ENCODE peak calls at places on chromosomes 7 and 10, in eight cellular contexts. Z, H, P, S, K, O, V and Y are unnamed samples.
A peak's percentile ranks its signal among the peaks of the same experiment; 100 is the strongest.

GRCh38 chr7:151409555-151410404 is at the start of gene WDR86:
- DNase-seq in P (peak; percentile 74), S (no peak), Z (peak; percentile 28), O (no peak), H (no peak), K (peak; percentile 23), V (no peak), Y (peak; percentile 58)

GRCh38 chr7:278081-278480 is 11.9 kb upstream of the FOXL3 start:
- DNase-seq in P (no peak), H (no peak), V (no peak), S (no peak), O (no peak), K (no peak), Z (peak; percentile 6), Y (no peak)

GRCh38 chr7:149014309-149014708 is 14.0 kb downstream of the PDIA4 start:
- DNase-seq in P (no peak), H (peak; percentile 63), O (no peak), S (no peak), V (no peak), K (no peak), Z (no peak), Y (no peak)

GRCh38 chr7:107286751-107287621 is 118.2 kb downstream of the HBP1 start:
- DNase-seq in S (no peak), O (no peak), P (no peak), V (no peak), H (no peak), Z (no peak), K (no peak), Y (no peak)

GRCh38 chr10:71978476-71978875 is 14.3 kb downstream of the CHST3 start:
- DNase-seq in V (no peak), K (no peak), H (no peak), S (no peak), O (no peak), P (no peak), Z (no peak), Y (peak; percentile 62)

GRCh38 chr10:62851449-62851848 is 35.3 kb upstream of the EGR2 start:
- DNase-seq in Z (no peak), S (peak; percentile 27), P (no peak), H (no peak), K (no peak), O (no peak), V (no peak), Y (peak; percentile 52)

GRCh38 chr10:29271877-29272276 is 17.0 kb upstream of the LYZL1 start:
- DNase-seq in V (no peak), O (no peak), P (no peak), H (no peak), S (no peak), Z (no peak), K (no peak), Y (no peak)

GRCh38 chr10:11678074-11678793 is 63.9 kb upstream of the ECHDC3 start:
- DNase-seq in P (no peak), Z (no peak), V (no peak), H (no peak), K (no peak), S (peak; percentile 35), O (peak; percentile 88), Y (no peak)

GRCh38 chr10:114389429-114389828 is 14.9 kb downstream of the AFAP1L2 start:
- DNase-seq in O (no peak), V (no peak), H (no peak), Z (no peak), S (peak; percentile 83), P (no peak), K (no peak), Y (no peak)

GRCh38 chr10:62996925-62997324 is 136.2 kb upstream of the NRBF2 start:
- DNase-seq in P (no peak), Z (no peak), S (no peak), K (no peak), H (no peak), V (no peak), O (no peak), Y (no peak)

GRCh38 chr10:30902621-30903396 is 128.9 kb downstream of the ZNF438 start:
- DNase-seq in P (no peak), O (no peak), K (no peak), V (no peak), Z (no peak), H (no peak), S (no peak), Y (no peak)

GRCh38 chr10:96124230-96125141 is 5.6 kb upstream of the ZNF518A start:
- DNase-seq in K (no peak), H (no peak), O (peak; percentile 16), Z (peak; percentile 75), S (peak; percentile 40), V (no peak), P (no peak), Y (peak; percentile 78)

GRCh38 chr7:50068026-50068425 is 25.0 kb downstream of the ZPBP start:
- DNase-seq in O (no peak), P (no peak), K (peak; percentile 5), S (no peak), Z (no peak), V (peak; percentile 12), H (no peak), Y (no peak)

GRCh38 chr7:16078076-16078952 is 343.0 kb downstream of the CRPPA start:
- DNase-seq in O (no peak), K (peak; percentile 84), V (no peak), Z (no peak), H (peak; percentile 39), S (peak; percentile 73), P (no peak), Y (no peak)

GRCh38 chr7:38242814-38243213 is 30.6 kb downstream of the TARP start:
- DNase-seq in P (no peak), H (no peak), S (no peak), K (no peak), O (no peak), Z (no peak), V (no peak), Y (no peak)

GRCh38 chr10:69124558-69125121 is 662 bp downstream of the VPS26A start:
- DNase-seq in S (peak; percentile 78), O (peak; percentile 71), V (no peak), P (peak; percentile 53), H (peak; percentile 15), K (peak; percentile 9), Z (peak; percentile 75), Y (peak; percentile 41)

GRCh38 chr7:148336411-148336810 is 254.2 kb upstream of the C7orf33 start:
- DNase-seq in H (no peak), P (no peak), Z (no peak), V (no peak), K (no peak), S (no peak), O (no peak), Y (no peak)

GRCh38 chr7:32219416-32219815 is 149.2 kb upstream of the PDE1C start:
- DNase-seq in V (no peak), H (no peak), O (no peak), K (no peak), Z (no peak), S (no peak), P (no peak), Y (no peak)

GRCh38 chr7:121313793-121314676 is 14.8 kb upstream of the WNT16 start:
- DNase-seq in V (peak; percentile 24), H (peak; percentile 51), Z (no peak), P (no peak), K (peak; percentile 91), S (no peak), O (peak; percentile 31), Y (no peak)

GRCh38 chr7:96199421-96199820 is 122.5 kb downstream of the SLC25A13 start:
- DNase-seq in P (no peak), S (no peak), Z (no peak), H (no peak), K (no peak), V (no peak), O (no peak), Y (no peak)

GRCh38 chr7:82091126-82091682 is 321.4 kb upstream of the HGF start:
- DNase-seq in H (peak; percentile 71), Z (no peak), V (no peak), S (no peak), O (no peak), P (no peak), K (no peak), Y (no peak)

GRCh38 chr7:150954986-150955518 is 23.1 kb downstream of the KCNH2 start:
- DNase-seq in P (no peak), V (no peak), H (no peak), K (no peak), Z (no peak), O (no peak), S (no peak), Y (no peak)